ENCODE peak calls at places on chromosome 7, in seven cellular contexts. Q is Peyer's patch, T is HCT116, Y is adrenal gland, F is esophagus squamous epithelium, K is body of pancreas, P is testis. A is an unnamed sample.

GRCh38 chr7:69012149-69012548 is 586.1 kb upstream of the AUTS2 start:
- DNase-seq in Q (no peak), T (no peak), Y (no peak), F (no peak), K (no peak), P (no peak), A (no peak)

GRCh38 chr7:138663741-138664710 is 37.1 kb downstream of the SVOPL start:
- DNase-seq in Q (no peak), T (no peak), Y (peak; percentile 29), F (no peak), K (no peak), P (no peak), A (peak; percentile 25)

GRCh38 chr7:144596953-144597352 is 193.5 kb upstream of the NOBOX start:
- DNase-seq in Q (no peak), T (no peak), Y (no peak), F (no peak), K (no peak), P (no peak), A (no peak)

GRCh38 chr7:80060218-80060806 is 74.3 kb upstream of the GNAI1 start:
- DNase-seq in Q (no peak), T (peak; percentile 63), Y (no peak), F (no peak), K (no peak), P (no peak), A (no peak)

GRCh38 chr7:152624218-152624617 is 51.7 kb downstream of the XRCC2 start:
- DNase-seq in Q (no peak), T (no peak), Y (no peak), F (no peak), K (no peak), P (no peak), A (no peak)

GRCh38 chr7:141646826-141647480 is 55.0 kb downstream of the DENND11 start:
- DNase-seq in Q (no peak), T (no peak), Y (no peak), F (no peak), K (no peak), P (no peak), A (no peak)

GRCh38 chr7:149404830-149405229 is 56.0 kb downstream of the ZNF777 start:
- DNase-seq in Q (no peak), T (no peak), Y (no peak), F (no peak), K (no peak), P (no peak), A (no peak)

GRCh38 chr7:94486206-94486605 is 23.4 kb upstream of the CASD1 start:
- DNase-seq in Q (no peak), T (no peak), Y (no peak), F (no peak), K (no peak), P (no peak), A (no peak)

GRCh38 chr7:115208710-115209540 is 287.0 kb downstream of the MDFIC start:
- DNase-seq in Q (no peak), T (no peak), Y (no peak), F (no peak), K (no peak), P (no peak), A (no peak)

GRCh38 chr7:96093435-96093834 is 228.5 kb downstream of the SLC25A13 start:
- DNase-seq in Q (no peak), T (no peak), Y (no peak), F (no peak), K (no peak), P (no peak), A (no peak)

GRCh38 chr7:142523821-142524460 is 225.3 kb upstream of the PRSS1 start:
- DNase-seq in Q (no peak), T (no peak), Y (no peak), F (no peak), K (no peak), P (no peak), A (no peak)

GRCh38 chr7:55349126-55349525 is 16.0 kb upstream of the LANCL2 start:
- DNase-seq in Q (no peak), T (no peak), Y (no peak), F (no peak), K (no peak), P (no peak), A (no peak)

GRCh38 chr7:151435103-151435916 is 4.6 kb downstream of the CRYGN start:
- DNase-seq in Q (no peak), T (no peak), Y (no peak), F (no peak), K (no peak), P (peak; percentile 31), A (no peak)

GRCh38 chr7:1175967-1176851 is 16.2 kb upstream of the ZFAND2A start:
- DNase-seq in Q (peak; percentile 91), T (peak; percentile 56), Y (peak; percentile 83), F (peak; percentile 31), K (peak; percentile 89), P (peak; percentile 94), A (peak; percentile 90)

GRCh38 chr7:69076566-69076965 is 521.7 kb upstream of the AUTS2 start:
- DNase-seq in Q (no peak), T (no peak), Y (no peak), F (no peak), K (no peak), P (no peak), A (no peak)

GRCh38 chr7:75611557-75612178 is 119.5 kb downstream of the SPDYE5 start:
- DNase-seq in Q (no peak), T (no peak), Y (peak; percentile 99), F (no peak), K (peak; percentile 73), P (peak; percentile 94), A (peak; percentile 16)

GRCh38 chr7:72017756-72018155 is 394.4 kb downstream of the CALN1 start:
- DNase-seq in Q (no peak), T (no peak), Y (no peak), F (no peak), K (no peak), P (no peak), A (no peak)

GRCh38 chr7:387132-388022 is 97.4 kb downstream of the FOXL3 start:
- DNase-seq in Q (peak; percentile 40), T (no peak), Y (no peak), F (no peak), K (peak; percentile 8), P (no peak), A (peak; percentile 5)

DNA sequence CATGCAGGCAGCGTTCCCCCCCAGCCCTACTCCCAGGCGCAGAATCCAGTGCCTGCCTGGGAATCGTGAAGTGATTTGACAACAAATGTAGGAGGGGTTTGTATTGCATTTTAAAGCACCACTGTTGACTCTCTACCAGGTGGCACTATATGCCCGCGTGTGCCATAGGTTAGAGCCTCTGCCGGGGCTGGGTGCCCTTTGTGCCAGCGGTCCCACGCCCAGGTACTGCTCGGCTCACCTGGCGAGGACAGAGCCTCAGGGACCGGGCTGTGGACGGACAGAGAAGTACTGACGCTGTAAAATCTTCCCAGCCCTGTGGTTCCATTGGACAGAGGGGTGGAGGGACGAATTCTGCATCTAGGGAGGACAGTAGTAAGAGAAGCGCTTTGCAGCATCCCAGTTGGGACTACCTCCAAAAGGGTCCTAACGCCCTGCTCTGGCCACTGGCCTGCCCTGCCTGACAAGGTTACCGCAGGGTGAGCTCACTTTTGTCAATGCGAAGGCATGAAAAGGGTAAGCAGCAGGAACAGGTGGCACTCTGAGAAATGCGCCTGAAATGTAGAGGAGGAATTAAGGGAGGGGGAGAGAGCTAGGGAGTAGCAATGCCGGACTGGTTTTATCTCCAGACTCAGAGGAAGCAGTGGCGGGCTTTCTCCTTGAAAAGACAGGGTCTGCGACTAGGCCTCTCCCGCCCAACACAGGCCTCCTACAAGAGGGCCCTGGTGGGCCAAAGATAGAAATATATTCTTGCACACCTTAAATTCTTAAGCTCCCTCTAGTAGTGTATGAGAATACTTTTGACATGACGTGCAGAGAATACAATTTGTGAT is 858 bp upstream of the CACNA2D1 start:
- DNase-seq in Q (peak; percentile 57), T (no peak), Y (no peak), F (no peak), K (no peak), P (peak; percentile 44), A (no peak)
- TF ChIP-seq POLR2A in Q (no peak), T (no peak), Y (no peak), F (no peak), K (no peak), P (no peak), A (no peak)

DNA sequence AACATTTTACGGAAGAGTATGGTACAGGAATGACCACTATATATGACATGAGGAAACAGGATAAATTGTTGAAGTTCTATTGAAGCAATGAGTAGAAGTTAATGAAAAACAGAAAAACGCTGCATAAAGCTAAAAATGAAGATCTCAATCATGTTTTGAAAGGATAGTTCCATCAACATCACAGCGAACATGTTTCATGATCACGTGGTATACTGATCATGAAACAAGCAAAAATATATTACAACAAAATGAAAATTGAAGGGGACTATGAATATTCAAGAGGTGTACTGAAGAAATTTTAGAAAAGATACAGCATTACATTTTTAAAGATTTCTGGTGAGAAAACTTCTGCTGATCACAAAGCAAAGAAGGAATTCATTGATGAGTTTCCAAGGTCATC is 45.9 kb upstream of the TAC1 start:
- DNase-seq in Q (no peak), T (no peak), Y (no peak), F (no peak), K (no peak), P (no peak), A (no peak)
- H3K27ac ChIP-seq in Q (no peak overlapping the region), T (no peak overlapping the region), Y (no peak overlapping the region), F (no peak overlapping the region), K (no peak overlapping the region), P (no peak overlapping the region), A (no peak overlapping the region)

GRCh38 chr7:42235734-42236133 is 1.3 kb downstream of the GLI3 start:
- DNase-seq in Q (no peak), T (no peak), Y (no peak), F (no peak), K (no peak), P (no peak), A (peak; percentile 9)
- H3K4me3 ChIP-seq in Q (peak overlapping the region; percentile 63), T (no peak overlapping the region), Y (no peak overlapping the region), F (peak overlapping the region; percentile 90), K (peak overlapping the region; percentile 47), P (peak overlapping the region; percentile 62), A (peak overlapping the region; percentile 53)

GRCh38 chr7:73842248-73842895 is at the start of gene METTL27:
- DNase-seq in Q (peak; percentile 97), T (peak; percentile 88), Y (peak; percentile 96), F (peak; percentile 53), K (peak; percentile 95), P (peak; percentile 97), A (peak; percentile 96)
- TF ChIP-seq POLR2A in Q (peak; percentile 89), T (peak; percentile 71), Y (no peak), F (peak; percentile 32), K (peak; percentile 91), P (no peak), A (peak; percentile 89)

GRCh38 chr7:100483101-100483727 is 513 bp upstream of the NYAP1 start:
- DNase-seq in Q (peak; percentile 82), T (no peak), Y (no peak), F (no peak), K (peak; percentile 69), P (peak; percentile 73), A (peak; percentile 80)
- H3K27ac ChIP-seq in Q (no peak overlapping the region), T (peak overlapping the region; percentile 77), Y (peak overlapping the region; percentile 47), F (peak overlapping the region; percentile 76), K (no peak overlapping the region), P (peak overlapping the region; percentile 85), A (peak overlapping the region; percentile 73)

GRCh38 chr7:158997110-158997453 is 140.7 kb downstream of the DYNC2I1 start:
- DNase-seq in Q (peak; percentile 37), T (no peak), Y (no peak), F (no peak), K (no peak), P (no peak), A (no peak)
- H3K4me3 ChIP-seq in Q (no peak overlapping the region), T (no peak overlapping the region), Y (no peak overlapping the region), F (peak overlapping the region; percentile 1), K (no peak overlapping the region), P (peak overlapping the region; percentile 12), A (no peak overlapping the region)